ENCODE peak calls at places on chromosomes 1 and 21, in five cellular contexts. Y is tibial nerve, Q is Peyer's patch, S is HCT116, X is transverse colon. P is an unnamed sample.

GRCh38 chr1:204302769-204303168 is 57.0 kb downstream of the PLEKHA6 start:
- DNase-seq in Y (no peak), Q (no peak), S (no peak), X (no peak), P (no peak)

GRCh38 chr1:28965271-28965870 is 51.0 kb downstream of the EPB41 start:
- DNase-seq in Y (no peak), Q (no peak), S (no peak), X (no peak), P (no peak)

GRCh38 chr1:51788938-51789337 is 89.6 kb downstream of the NRDC start:
- DNase-seq in Y (no peak), Q (no peak), S (no peak), X (no peak), P (no peak)

GRCh38 chr1:17540255-17541001 is 930 bp downstream of the ARHGEF10L start:
- DNase-seq in Y (peak; percentile 53), Q (no peak), S (no peak), X (no peak), P (peak; percentile 74)

GRCh38 chr1:109319114-109319513 is 12.3 kb upstream of the MYBPHL start:
- DNase-seq in Y (no peak), Q (no peak), S (no peak), X (no peak), P (no peak)

GRCh38 chr1:90970208-90970607 is 51.6 kb downstream of the ZNF644 start:
- DNase-seq in Y (no peak), Q (no peak), S (no peak), X (no peak), P (no peak)

GRCh38 chr1:56424744-56425493 is 154.4 kb downstream of the PLPP3 start:
- DNase-seq in Y (peak; percentile 43), Q (no peak), S (peak; percentile 36), X (no peak), P (no peak)

GRCh38 chr1:161080391-161081150 is 8.8 kb downstream of the NECTIN4 start:
- DNase-seq in Y (no peak), Q (no peak), S (no peak), X (no peak), P (no peak)

GRCh38 chr21:41086551-41086950 is 81.4 kb upstream of the BACE2 start:
- DNase-seq in Y (no peak), Q (no peak), S (no peak), X (no peak), P (no peak)

GRCh38 chr1:48202030-48202752 is 20.3 kb upstream of the SLC5A9 start:
- DNase-seq in Y (peak; percentile 70), Q (peak; percentile 72), S (peak; percentile 37), X (peak; percentile 72), P (no peak)

GRCh38 chr1:169051171-169051570 is 55.3 kb upstream of the ATP1B1 start:
- DNase-seq in Y (no peak), Q (no peak), S (no peak), X (peak; percentile 23), P (no peak)

GRCh38 chr1:30744060-30744756 is 13.4 kb downstream of the LAPTM5 start:
- DNase-seq in Y (no peak), Q (no peak), S (no peak), X (no peak), P (no peak)

GRCh38 chr1:39238476-39238875 is 34.0 kb downstream of the MACF1 start:
- DNase-seq in Y (no peak), Q (no peak), S (no peak), X (no peak), P (no peak)

GRCh38 chr1:171126504-171126903 is 35.8 kb downstream of the FMO3 start:
- DNase-seq in Y (peak; percentile 36), Q (no peak), S (no peak), X (no peak), P (no peak)

GRCh38 chr1:117231748-117232373 is 21.1 kb upstream of the VTCN1 start:
- DNase-seq in Y (no peak), Q (no peak), S (no peak), X (peak; percentile 40), P (peak; percentile 32)

GRCh38 chr1:231971397-231972233 is 345.0 kb downstream of the DISC1 start:
- DNase-seq in Y (no peak), Q (no peak), S (no peak), X (no peak), P (no peak)

GRCh38 chr21:45333583-45334121 is 46.0 kb upstream of the POFUT2 start:
- DNase-seq in Y (no peak), Q (peak; percentile 33), S (no peak), X (no peak), P (no peak)

GRCh38 chr1:23083714-23084480 is 64.6 kb downstream of the KDM1A start:
- DNase-seq in Y (peak; percentile 47), Q (no peak), S (no peak), X (no peak), P (no peak)

GRCh38 chr1:206608108-206608698 is 4.1 kb downstream of the EIF2D start:
- DNase-seq in Y (peak; percentile 33), Q (no peak), S (peak; percentile 21), X (peak; percentile 34), P (no peak)

DNA sequence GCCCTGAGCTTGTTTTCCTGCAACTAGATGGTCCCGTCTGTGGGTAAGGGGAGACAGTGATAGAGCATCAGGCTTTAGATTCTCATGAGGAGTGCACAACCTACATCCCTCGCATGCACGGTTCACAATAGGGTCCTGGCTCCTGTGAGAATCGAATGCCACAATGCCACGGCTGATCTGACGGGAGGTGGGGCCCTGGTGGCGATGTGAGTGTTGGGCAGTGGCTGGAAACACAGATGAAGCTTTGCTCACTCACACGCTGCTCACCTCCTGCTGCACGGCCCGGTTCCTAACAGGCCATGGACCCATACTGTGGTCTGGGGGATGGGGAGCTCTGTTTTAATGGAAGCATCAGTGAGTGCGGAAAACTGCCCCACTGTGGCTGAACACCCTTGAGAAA is 35.8 kb upstream of the TTC34 start:
- DNase-seq in Y (no peak), Q (no peak), S (no peak), X (no peak), P (no peak)
- H3K9me3 ChIP-seq in Y (no peaks in the 10 kb centered on the region), Q (no peaks in the 10 kb centered on the region), S (no peaks in the 10 kb centered on the region), X (no peaks in the 10 kb centered on the region), P (no peaks in the 10 kb centered on the region)

DNA sequence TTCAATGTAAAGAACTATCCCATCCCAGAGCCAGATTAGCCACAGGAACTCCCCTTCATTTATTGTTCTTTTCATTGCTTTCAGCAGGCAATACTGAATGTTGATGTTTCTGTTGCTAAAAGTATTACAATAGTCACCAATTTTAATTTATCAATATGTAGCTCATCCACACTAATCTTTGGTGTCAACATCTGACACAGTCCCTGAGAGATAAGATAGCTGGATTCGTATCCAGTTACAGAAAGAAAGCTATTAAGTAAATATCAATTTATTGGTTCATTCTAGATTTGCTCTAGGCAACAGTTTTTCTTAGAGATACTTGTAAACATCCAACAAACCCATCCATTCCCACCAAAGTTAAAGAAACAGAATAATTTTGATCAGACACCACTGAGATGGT is 4.7 kb downstream of the ADSS2 start:
- DNase-seq in Y (no peak), Q (no peak), S (no peak), X (no peak), P (no peak)
- H3K9me3 ChIP-seq in Y (no peaks in the 10 kb centered on the region), Q (no peaks in the 10 kb centered on the region), S (no peaks in the 10 kb centered on the region), X (no peaks in the 10 kb centered on the region), P (no peaks in the 10 kb centered on the region)

GRCh38 chr1:248007778-248008177 is 5.7 kb upstream of the OR2L5 start:
- DNase-seq in Y (no peak), Q (no peak), S (no peak), X (no peak), P (no peak)

GRCh38 chr1:248009681-248010080 is 3.8 kb upstream of the OR2L5 start:
- DNase-seq in Y (no peak), Q (no peak), S (no peak), X (no peak), P (no peak)

GRCh38 chr1:248015801-248016200 is 2.3 kb downstream of the OR2L5 start:
- DNase-seq in Y (no peak), Q (no peak), S (no peak), X (no peak), P (no peak)

GRCh38 chr1:248013229-248013710 is at the start of gene OR2L5:
- DNase-seq in Y (no peak), Q (no peak), S (no peak), X (no peak), P (no peak)
- H3K9me3 ChIP-seq in Y (peaks cover 12% of the 10 kb centered on the region), Q (peaks cover 2% of the 10 kb centered on the region), S (peaks cover 4% of the 10 kb centered on the region), X (peaks cover 15% of the 10 kb centered on the region), P (peaks cover 46% of the 10 kb centered on the region)

GRCh38 chr1:89436856-89437255 is 73.0 kb downstream of the GBP6 start:
- DNase-seq in Y (no peak), Q (no peak), S (no peak), X (no peak), P (no peak)
- H3K9me3 ChIP-seq in Y (peaks cover 5% of the 10 kb centered on the region), Q (peaks cover 6% of the 10 kb centered on the region), S (no peaks in the 10 kb centered on the region), X (peaks cover 9% of the 10 kb centered on the region), P (peaks cover 14% of the 10 kb centered on the region)

GRCh38 chr21:38227401-38227800 is 29.4 kb upstream of the KCNJ15 start:
- DNase-seq in Y (no peak), Q (no peak), S (no peak), X (no peak), P (no peak)
- H3K9me3 ChIP-seq in Y (peaks cover 29% of the 10 kb centered on the region), Q (peaks cover 36% of the 10 kb centered on the region), S (peaks cover 11% of the 10 kb centered on the region), X (peaks cover 51% of the 10 kb centered on the region), P (peaks cover 67% of the 10 kb centered on the region)